ENCODE peak calls at places on chromosome 11, in ten cellular contexts. K, B, P, O, N, X, F, G, S and M are unnamed samples.

GRCh38 chr11:61626580-61627380 is 45.9 kb upstream of the SYT7 start:
- DNase-seq in K (peak), B (peak), P (peak), O (peak), N (no peak), X (no peak), F (no peak), G (no peak), S (peak), M (no peak)

GRCh38 chr11:74749127-74749964 is 697 bp downstream of the RNF169 start:
- DNase-seq in K (peak), B (peak), P (peak), O (peak), N (peak), X (peak), F (peak), G (no peak), S (peak), M (no peak)

GRCh38 chr11:107851704-107852315 is 6.8 kb downstream of the SLC35F2 start:
- DNase-seq in K (no peak), B (no peak), P (no peak), O (peak), N (no peak), X (no peak), F (no peak), G (no peak), S (no peak), M (no peak)

GRCh38 chr11:120645639-120646038 is 134.1 kb downstream of the GRIK4 start:
- DNase-seq in K (no peak), B (no peak), P (no peak), O (no peak), N (no peak), X (no peak), F (no peak), G (no peak), S (no peak), M (no peak)

GRCh38 chr11:92886243-92886905 is 83.1 kb upstream of the MTNR1B start:
- DNase-seq in K (peak), B (peak), P (peak), O (peak), N (peak), X (no peak), F (no peak), G (no peak), S (peak), M (peak)

GRCh38 chr11:19345848-19346681 is 105.3 kb upstream of the E2F8 start:
- DNase-seq in K (no peak), B (no peak), P (peak), O (no peak), N (peak), X (no peak), F (peak), G (no peak), S (no peak), M (no peak)

GRCh38 chr11:60718524-60719316 is 5.8 kb upstream of the MS4A18 start:
- DNase-seq in K (no peak), B (no peak), P (no peak), O (peak), N (no peak), X (no peak), F (no peak), G (no peak), S (no peak), M (no peak)

GRCh38 chr11:16153951-16154350 is 202.4 kb downstream of the SOX6 start:
- DNase-seq in K (no peak), B (no peak), P (no peak), O (no peak), N (no peak), X (no peak), F (no peak), G (no peak), S (no peak), M (no peak)

GRCh38 chr11:121119444-121119843 is 18.4 kb downstream of the TECTA start:
- DNase-seq in K (no peak), B (no peak), P (no peak), O (no peak), N (peak), X (no peak), F (no peak), G (no peak), S (no peak), M (no peak)

GRCh38 chr11:119266517-119267255 is 50.2 kb downstream of the MCAM start:
- DNase-seq in K (no peak), B (no peak), P (no peak), O (no peak), N (no peak), X (no peak), F (no peak), G (no peak), S (no peak), M (no peak)

GRCh38 chr11:119266063-119266462 is 50.9 kb downstream of the MCAM start:
- DNase-seq in K (no peak), B (no peak), P (no peak), O (no peak), N (no peak), X (no peak), F (no peak), G (no peak), S (no peak), M (no peak)

GRCh38 chr11:119262668-119263351 is 54.1 kb downstream of the MCAM start:
- DNase-seq in K (peak), B (no peak), P (peak), O (no peak), N (no peak), X (no peak), F (no peak), G (no peak), S (peak), M (no peak)

GRCh38 chr11:119267645-119268044 is 49.3 kb downstream of the MCAM start:
- DNase-seq in K (no peak), B (no peak), P (no peak), O (no peak), N (no peak), X (no peak), F (no peak), G (no peak), S (no peak), M (no peak)

DNA sequence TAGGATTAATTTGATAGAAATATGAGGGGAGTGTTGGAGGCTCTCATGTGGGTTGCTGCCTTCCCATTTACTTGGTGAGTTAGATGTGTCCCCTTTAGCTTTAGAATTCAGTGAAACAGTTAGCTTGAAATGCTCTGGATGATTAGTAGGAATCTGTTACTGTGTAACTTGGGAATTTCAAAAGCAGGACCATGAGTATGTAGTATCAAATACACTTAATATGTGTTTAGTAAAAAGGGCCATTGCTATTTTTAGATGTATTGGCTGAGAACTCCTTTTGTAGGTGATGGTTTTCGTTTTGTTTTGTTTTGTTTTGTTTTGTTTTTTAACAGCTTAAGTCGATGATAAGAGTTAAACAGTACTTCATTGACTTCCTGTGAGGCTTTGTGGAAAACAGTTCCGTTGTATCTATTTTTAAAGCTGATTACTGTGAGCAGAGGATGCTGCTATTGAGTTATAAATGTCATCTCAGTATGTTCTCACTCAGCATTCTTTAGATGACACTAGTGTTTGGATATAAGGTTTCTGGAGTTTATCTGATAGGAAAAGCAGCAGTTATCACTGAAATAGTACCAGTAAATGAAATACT is 53.5 kb downstream of the MCAM start:
- DNase-seq in K (peak), B (no peak), P (no peak), O (no peak), N (peak), X (no peak), F (no peak), G (no peak), S (no peak), M (peak)
- H3K4me3 ChIP-seq in K (no peak), B (no peak), P (no peak), O (no peak), N (peak), X (no peak), F (peak), G (no peak), S (no peak), M (no peak)

DNA sequence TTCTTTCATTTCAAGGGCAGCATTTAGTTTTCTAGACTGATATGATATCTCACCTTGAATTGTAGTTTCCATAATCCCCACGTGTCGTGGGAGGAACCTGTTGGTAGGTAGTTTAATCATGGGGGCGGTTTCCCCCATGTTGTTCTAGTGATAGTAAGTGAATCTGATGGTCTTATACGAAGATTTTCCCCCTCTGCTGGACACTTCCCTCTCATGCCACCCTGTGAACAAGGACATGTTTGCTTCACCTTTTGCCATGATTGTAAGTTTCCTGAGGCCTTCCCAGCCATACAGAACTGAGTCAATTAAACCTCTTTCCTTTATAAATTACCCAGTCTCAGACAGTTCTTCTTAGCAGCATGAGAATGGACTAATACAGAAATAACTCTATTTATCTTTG is 851.1 kb upstream of the FAT3 start:
- DNase-seq in K (no peak), B (no peak), P (no peak), O (no peak), N (no peak), X (no peak), F (no peak), G (no peak), S (no peak), M (no peak)
- TF ChIP-seq CTCF in K (peak), B (no peak), P (no peak), O (no peak), N (no peak), X (no peak), F (no peak), G (no peak), S (peak), M (no peak)

DNA sequence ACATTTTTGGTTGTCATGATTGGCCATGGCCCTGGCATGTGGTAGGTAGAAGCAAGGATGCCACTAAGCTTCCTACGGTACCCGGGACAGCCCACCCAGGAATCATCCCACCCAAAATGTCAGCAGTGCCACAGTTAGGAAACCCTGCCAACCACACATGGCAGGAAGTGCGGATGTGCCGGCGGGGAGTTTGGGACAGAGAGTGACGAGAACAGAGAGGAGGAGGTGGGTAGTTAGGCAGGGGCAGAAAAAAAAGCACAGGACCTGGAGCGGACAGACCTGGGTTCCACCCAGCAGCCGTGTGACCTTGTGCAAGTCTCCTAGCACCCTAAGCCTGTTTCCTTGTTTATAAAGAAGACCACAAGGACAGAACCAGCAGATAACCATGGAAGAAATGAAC is 3.3 kb downstream of the SPI1 start:
- DNase-seq in K (no peak), B (no peak), P (no peak), O (no peak), N (no peak), X (no peak), F (no peak), G (no peak), S (no peak), M (no peak)
- H3K4me3 ChIP-seq in K (no peak), B (no peak), P (no peak), O (no peak), N (no peak), X (no peak), F (no peak), G (no peak), S (no peak), M (no peak)

DNA sequence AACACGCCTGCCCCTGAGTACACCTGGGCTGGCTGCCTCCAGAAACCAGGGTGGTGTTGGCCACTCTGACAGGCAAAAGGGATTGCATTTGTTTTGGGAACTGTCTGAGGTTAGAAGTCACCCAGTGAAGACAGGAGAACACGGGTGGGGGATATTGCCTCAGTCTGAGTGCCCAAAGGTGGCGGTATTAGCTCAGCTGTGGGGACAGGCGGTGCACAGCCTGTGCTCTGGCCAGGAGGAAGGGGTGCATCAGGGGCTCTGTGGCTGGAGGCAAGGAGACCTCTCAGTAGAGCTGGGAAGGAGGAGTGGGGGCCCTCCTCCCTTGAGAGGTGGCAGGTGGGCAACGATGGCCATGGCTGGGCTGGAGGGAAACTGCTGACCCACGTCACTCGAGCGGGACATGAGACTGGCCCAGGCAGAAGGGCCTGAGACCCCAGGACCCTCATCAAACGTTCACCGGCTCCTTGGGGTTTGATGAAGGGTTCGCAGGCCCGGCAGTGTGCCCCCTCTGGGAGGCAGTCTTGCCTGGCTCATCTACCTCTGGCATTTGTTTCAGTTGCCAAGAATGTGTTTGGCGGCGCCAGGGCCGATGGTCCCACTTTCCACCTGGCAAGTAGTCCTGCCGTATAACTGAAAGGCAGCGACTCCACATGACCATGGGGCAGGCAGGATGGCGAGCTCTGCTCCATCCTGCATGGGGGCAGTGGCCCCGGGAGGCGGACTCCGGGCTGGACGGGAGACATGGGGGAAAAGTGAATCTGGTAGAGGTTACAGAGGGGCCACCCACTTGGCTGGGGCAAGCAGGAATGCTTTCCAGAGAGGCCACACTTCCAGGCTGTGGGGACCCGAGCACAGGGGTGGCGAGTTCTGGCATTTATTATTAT is 52.8 kb upstream of the SMIM38 start:
- DNase-seq in K (no peak), B (no peak), P (no peak), O (no peak), N (no peak), X (no peak), F (no peak), G (no peak), S (no peak), M (no peak)
- TF ChIP-seq CTCF in K (peak), B (no peak), P (peak), O (no peak), N (no peak), X (no peak), F (peak), G (no peak), S (peak), M (peak)

GRCh38 chr11:65898656-65899355 is 1.4 kb downstream of the FOSL1 start:
- DNase-seq in K (no peak), B (no peak), P (peak), O (no peak), N (no peak), X (no peak), F (no peak), G (no peak), S (no peak), M (no peak)
- H3K4me3 ChIP-seq in K (peak), B (peak), P (peak), O (no peak), N (peak), X (peak), F (peak), G (peak), S (peak), M (peak)

GRCh38 chr11:36048496-36049247 is 104.8 kb downstream of the LDLRAD3 start:
- DNase-seq in K (peak), B (no peak), P (no peak), O (no peak), N (no peak), X (no peak), F (no peak), G (no peak), S (no peak), M (no peak)

GRCh38 chr11:36041988-36042606 is 98.2 kb downstream of the LDLRAD3 start:
- DNase-seq in K (no peak), B (no peak), P (peak), O (no peak), N (no peak), X (no peak), F (no peak), G (no peak), S (no peak), M (no peak)

GRCh38 chr11:36044636-36045035 is 100.8 kb downstream of the LDLRAD3 start:
- DNase-seq in K (no peak), B (no peak), P (no peak), O (no peak), N (no peak), X (no peak), F (no peak), G (no peak), S (no peak), M (no peak)
- TF ChIP-seq CTCF in K (no peak), B (no peak), P (no peak), O (no peak), N (no peak), X (no peak), F (no peak), G (no peak), S (no peak), M (no peak)

GRCh38 chr11:12007230-12007593 is 1.2 kb downstream of the DKK3 start:
- DNase-seq in K (no peak), B (no peak), P (no peak), O (no peak), N (no peak), X (no peak), F (no peak), G (no peak), S (no peak), M (no peak)

GRCh38 chr11:12006552-12007229 is 1.7 kb downstream of the DKK3 start:
- DNase-seq in K (no peak), B (no peak), P (no peak), O (no peak), N (no peak), X (no peak), F (no peak), G (no peak), S (no peak), M (no peak)

GRCh38 chr11:12008790-12009616 is 577 bp upstream of the DKK3 start:
- DNase-seq in K (peak), B (peak), P (no peak), O (peak), N (no peak), X (peak), F (no peak), G (no peak), S (no peak), M (no peak)

GRCh38 chr11:12007769-12008737 is at the start of gene DKK3:
- DNase-seq in K (peak), B (no peak), P (no peak), O (no peak), N (no peak), X (no peak), F (no peak), G (no peak), S (no peak), M (no peak)

GRCh38 chr11:12009617-12010321 is 1.3 kb upstream of the DKK3 start:
- DNase-seq in K (no peak), B (no peak), P (no peak), O (no peak), N (no peak), X (no peak), F (no peak), G (no peak), S (no peak), M (no peak)
- H3K4me3 ChIP-seq in K (peak), B (peak), P (peak), O (no peak), N (no peak), X (peak), F (no peak), G (peak), S (peak), M (peak)

GRCh38 chr11:72238492-72239295 is 5.3 kb downstream of the PHOX2A start:
- DNase-seq in K (no peak), B (peak), P (no peak), O (no peak), N (no peak), X (peak), F (no peak), G (no peak), S (no peak), M (no peak)
- TF ChIP-seq CTCF in K (no peak), B (no peak), P (no peak), O (no peak), N (no peak), X (no peak), F (no peak), G (no peak), S (no peak), M (no peak)